ENCODE peak calls at places on chromosomes 11 and 22, in seven cellular contexts. D is BE2C, V is body of pancreas, I is neural progenitor cell, E is Peyer's patch, A is thoracic aorta, X is MG63. P is an unnamed sample. For H3K27me3, the result is how much of the 10 kb centered on the place peaks cover.

GRCh38 chr11:70158201-70158600 is 44.9 kb upstream of the FADD start:
- DNase-seq in D (no peak), V (no peak), I (peak), E (no peak), A (no peak), X (peak), P (no peak)

GRCh38 chr11:115645631-115646271 is 141.5 kb upstream of the CADM1 start:
- DNase-seq in D (peak), V (no peak), I (peak), E (no peak), A (no peak), X (no peak), P (no peak)

GRCh38 chr11:19980388-19980787 is 179.9 kb downstream of the DBX1 start:
- DNase-seq in D (no peak), V (no peak), I (no peak), E (no peak), A (no peak), X (no peak), P (no peak)

GRCh38 chr22:20010307-20011122 is 6.1 kb downstream of the ARVCF start:
- DNase-seq in D (peak), V (no peak), I (no peak), E (no peak), A (no peak), X (no peak), P (no peak)

GRCh38 chr11:99534812-99535211 is 514.1 kb downstream of the CNTN5 start:
- DNase-seq in D (no peak), V (no peak), I (no peak), E (no peak), A (no peak), X (peak), P (no peak)

GRCh38 chr11:75194147-75194546 is 43.2 kb downstream of the SLCO2B1 start:
- DNase-seq in D (no peak), V (no peak), I (no peak), E (no peak), A (no peak), X (no peak), P (no peak)

GRCh38 chr22:37366601-37367000 is 60.7 kb downstream of the ELFN2 start:
- DNase-seq in D (no peak), V (no peak), I (no peak), E (no peak), A (no peak), X (no peak), P (no peak)

GRCh38 chr11:100682247-100682969 is 4.7 kb upstream of the ARHGAP42 start:
- DNase-seq in D (no peak), V (no peak), I (no peak), E (no peak), A (no peak), X (no peak), P (no peak)

GRCh38 chr22:48756146-48757111 is 1071.2 kb downstream of the BRD1 start:
- DNase-seq in D (no peak), V (no peak), I (no peak), E (peak), A (no peak), X (no peak), P (peak)

GRCh38 chr11:82718841-82719240 is 14.8 kb downstream of the FAM181B start:
- DNase-seq in D (no peak), V (no peak), I (no peak), E (no peak), A (no peak), X (no peak), P (no peak)

GRCh38 chr22:29801796-29802195 is 34.6 kb downstream of the UQCR10 start:
- DNase-seq in D (no peak), V (no peak), I (no peak), E (no peak), A (no peak), X (no peak), P (no peak)

GRCh38 chr11:110249066-110249465 is 47.3 kb downstream of the RDX start:
- DNase-seq in D (no peak), V (no peak), I (no peak), E (no peak), A (no peak), X (no peak), P (no peak)

GRCh38 chr11:69748637-69749036 is 26.5 kb downstream of the FGF4 start:
- DNase-seq in D (no peak), V (no peak), I (no peak), E (no peak), A (no peak), X (no peak), P (no peak)

GRCh38 chr11:36002196-36002595 is 58.3 kb downstream of the LDLRAD3 start:
- DNase-seq in D (no peak), V (no peak), I (peak), E (no peak), A (no peak), X (no peak), P (no peak)

GRCh38 chr22:36965716-36966115 is 52.3 kb downstream of the CSF2RB start:
- DNase-seq in D (no peak), V (no peak), I (no peak), E (no peak), A (no peak), X (no peak), P (no peak)

GRCh38 chr11:117621226-117621625 is 175.8 kb downstream of the DSCAML1 start:
- DNase-seq in D (no peak), V (no peak), I (no peak), E (no peak), A (no peak), X (no peak), P (peak)

GRCh38 chr11:8442301-8442700 is 151.7 kb downstream of the STK33 start:
- DNase-seq in D (peak), V (no peak), I (peak), E (no peak), A (no peak), X (no peak), P (no peak)

GRCh38 chr11:11391796-11392195 is 38.7 kb upstream of the CSNK2A3 start:
- DNase-seq in D (no peak), V (no peak), I (no peak), E (peak), A (peak), X (peak), P (peak)

GRCh38 chr11:36016263-36016662 is 72.4 kb downstream of the LDLRAD3 start:
- DNase-seq in D (no peak), V (no peak), I (no peak), E (no peak), A (no peak), X (no peak), P (no peak)

GRCh38 chr11:28858076-28858475 is 749.9 kb downstream of the METTL15 start:
- DNase-seq in D (no peak), V (no peak), I (no peak), E (no peak), A (no peak), X (no peak), P (no peak)

GRCh38 chr11:92796744-92797143 is 172.7 kb upstream of the MTNR1B start:
- DNase-seq in D (no peak), V (no peak), I (no peak), E (no peak), A (no peak), X (no peak), P (no peak)

GRCh38 chr22:42949159-42949558 is 65.8 kb downstream of the PACSIN2 start:
- DNase-seq in D (no peak), V (no peak), I (no peak), E (peak), A (no peak), X (peak), P (no peak)

GRCh38 chr11:36577859-36578258 is 10.1 kb downstream of the RAG1 start:
- DNase-seq in D (no peak), V (no peak), I (no peak), E (no peak), A (no peak), X (peak), P (no peak)

DNA sequence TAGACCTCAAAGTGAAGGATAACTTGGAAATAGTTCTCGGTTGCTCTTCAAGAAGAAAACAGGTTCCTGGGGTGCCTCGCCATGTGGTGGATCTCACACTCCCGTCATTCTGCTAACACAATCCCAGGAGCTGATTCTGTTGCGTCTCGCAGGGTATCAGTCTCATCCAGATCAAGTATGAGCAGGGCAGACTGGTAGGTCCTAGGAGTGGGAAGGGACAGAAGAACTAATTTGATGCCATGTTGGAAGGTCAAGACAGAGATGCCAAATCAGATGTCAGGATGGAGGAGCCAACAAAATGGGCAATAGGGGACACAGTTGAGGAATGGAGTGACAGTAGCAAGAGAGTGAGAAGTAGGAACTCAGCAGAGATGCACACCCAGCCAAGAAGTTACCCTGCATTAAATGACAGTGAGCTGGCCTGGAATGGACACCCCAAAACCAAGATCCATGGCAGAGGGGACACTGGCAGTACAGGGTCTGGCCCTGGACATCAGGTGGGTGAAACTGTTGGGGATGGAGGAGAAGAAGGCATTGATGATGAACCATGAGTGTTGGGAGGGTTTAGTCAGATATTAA is 76.2 kb downstream of the BDNF start:
- DNase-seq in D (no peak), V (no peak), I (no peak), E (no peak), A (no peak), X (no peak), P (no peak)
- H3K27me3 ChIP-seq in D (under half), V (under half), I (under half), E (under half), A (under half), X (under half), P (under half)

DNA sequence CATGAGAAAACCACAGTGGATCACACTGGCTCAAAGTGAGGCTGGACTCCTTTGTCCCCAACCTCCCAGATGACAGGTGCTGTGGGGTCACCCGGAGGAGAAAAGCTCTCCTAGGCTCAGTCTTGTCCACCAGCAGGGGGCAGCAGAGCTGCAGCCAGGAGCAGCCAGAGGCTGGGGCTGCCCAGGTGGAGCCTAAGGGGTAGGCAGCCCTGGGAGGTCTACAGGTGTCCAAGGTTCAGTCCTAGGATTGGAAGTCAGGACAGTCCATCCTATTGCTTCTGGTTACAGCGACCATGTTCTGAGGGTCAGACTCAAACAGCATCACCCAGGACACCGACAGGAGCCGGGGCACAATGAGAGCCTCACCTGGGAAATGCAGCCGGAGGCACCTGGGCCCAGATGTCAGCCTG is 77.6 kb upstream of the IGLL5 start:
- DNase-seq in D (peak), V (peak), I (peak), E (peak), A (no peak), X (peak), P (no peak)
- H3K27me3 ChIP-seq in D (under half), V (under half), I (half or more), E (under half), A (under half), X (under half), P (under half)

DNA sequence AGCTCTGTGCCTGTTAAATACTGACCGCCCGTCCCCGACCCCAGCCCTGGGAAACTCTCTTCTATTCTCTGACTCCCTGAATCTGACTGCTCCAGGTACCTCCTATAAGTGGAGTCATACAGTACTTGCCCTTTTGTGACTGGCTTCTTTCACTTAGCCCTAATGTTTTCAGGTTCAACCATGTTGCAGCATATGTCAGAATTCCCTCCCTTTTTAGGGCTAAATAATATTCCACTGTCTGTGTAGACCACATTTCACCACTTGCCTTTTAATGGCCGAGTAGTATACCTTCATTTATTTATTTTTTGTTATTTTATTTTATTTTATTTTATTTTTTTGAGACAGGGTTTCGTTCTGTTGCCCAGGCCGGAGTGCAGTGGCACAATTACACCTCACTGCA is 100.6 kb downstream of the RPS6KA4 start:
- DNase-seq in D (no peak), V (no peak), I (no peak), E (no peak), A (no peak), X (no peak), P (no peak)
- H3K27me3 ChIP-seq in D (under half), V (under half), I (under half), E (under half), A (under half), X (under half), P (under half)

GRCh38 chr11:121559812-121560211 is 107.0 kb upstream of the SORL1-AS1 start:
- DNase-seq in D (no peak), V (no peak), I (no peak), E (no peak), A (no peak), X (no peak), P (no peak)
- H3K27me3 ChIP-seq in D (under half), V (under half), I (under half), E (under half), A (under half), X (under half), P (under half)

DNA sequence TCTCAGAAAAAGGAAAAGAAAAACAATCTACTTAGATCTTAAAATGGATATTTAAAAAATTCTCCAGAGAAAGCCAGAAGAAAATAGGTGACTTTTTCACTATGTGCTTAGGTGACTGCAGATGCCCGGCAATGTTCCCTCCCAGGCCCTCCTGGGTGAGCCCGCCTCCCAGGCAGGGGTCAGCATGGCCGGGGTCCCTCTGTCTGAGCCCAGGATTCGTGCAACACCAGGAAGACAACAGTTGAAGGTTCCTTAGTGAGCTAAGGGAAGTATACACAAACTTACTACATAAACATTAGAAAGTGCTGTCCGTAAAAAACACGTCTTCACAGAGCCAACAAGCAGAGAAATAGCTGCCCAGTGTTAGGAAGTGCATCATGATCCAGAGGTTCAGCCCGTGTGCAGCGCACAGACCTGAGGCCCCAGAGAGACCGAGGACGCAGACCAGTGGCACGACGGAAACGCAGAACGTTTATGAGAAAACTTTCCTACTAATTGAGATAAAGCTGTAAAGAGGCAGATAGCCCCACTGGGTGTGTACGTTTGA is 11.6 kb downstream of the MAPK8IP2 start:
- DNase-seq in D (no peak), V (no peak), I (no peak), E (no peak), A (no peak), X (no peak), P (no peak)
- H3K27me3 ChIP-seq in D (under half), V (under half), I (under half), E (under half), A (under half), X (under half), P (under half)

GRCh38 chr22:47552541-47553205 is 790.2 kb downstream of the TBC1D22A start:
- DNase-seq in D (no peak), V (no peak), I (no peak), E (no peak), A (no peak), X (no peak), P (no peak)
- H3K27me3 ChIP-seq in D (under half), V (under half), I (under half), E (under half), A (under half), X (under half), P (under half)

GRCh38 chr11:130213143-130213978 is 53.8 kb downstream of the ST14 start:
- DNase-seq in D (peak), V (peak), I (peak), E (peak), A (no peak), X (peak), P (peak)
- H3K27me3 ChIP-seq in D (under half), V (under half), I (under half), E (under half), A (under half), X (under half), P (under half)

DNA sequence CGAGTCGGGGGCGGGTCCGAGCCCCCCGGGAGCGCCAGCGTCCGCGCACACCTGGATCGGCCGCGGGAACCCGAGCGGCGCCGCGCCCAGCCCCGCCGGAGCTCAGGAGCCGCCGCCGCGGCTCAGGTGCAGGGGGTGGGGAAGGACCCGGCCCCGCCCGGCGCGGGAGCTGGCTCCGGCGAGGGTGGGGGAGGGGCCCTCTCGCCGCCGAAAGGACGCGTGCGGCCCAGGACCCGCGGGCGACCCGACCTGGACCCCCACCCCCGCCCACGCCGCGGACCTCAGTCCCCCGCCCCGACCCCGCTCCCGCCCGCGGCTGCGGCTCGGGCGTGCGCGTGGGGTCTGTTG is at the start of gene SHANK2:
- DNase-seq in D (no peak), V (peak), I (peak), E (no peak), A (no peak), X (no peak), P (peak)
- H3K27me3 ChIP-seq in D (half or more), V (under half), I (half or more), E (under half), A (under half), X (under half), P (under half)

DNA sequence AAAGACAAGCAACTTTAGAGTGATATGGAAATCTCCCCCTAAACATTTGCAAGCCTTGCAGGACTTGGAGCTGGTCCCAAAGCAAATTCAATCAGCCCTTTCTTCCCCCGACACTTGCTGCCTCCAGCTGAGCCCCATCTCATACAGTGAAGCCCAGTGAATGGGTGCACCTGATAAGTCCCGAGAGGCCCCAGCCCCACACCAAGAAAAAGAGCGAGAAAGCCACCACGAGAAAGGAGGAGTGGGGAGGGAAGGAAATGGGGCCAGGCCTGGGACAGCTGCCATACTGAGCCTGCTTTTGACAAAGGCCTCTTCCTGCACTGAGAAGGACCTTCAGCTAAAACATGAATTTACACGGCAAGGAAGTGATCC is 35.1 kb downstream of the SPATA19 start:
- DNase-seq in D (no peak), V (no peak), I (no peak), E (no peak), A (no peak), X (no peak), P (no peak)
- H3K27me3 ChIP-seq in D (under half), V (under half), I (under half), E (under half), A (under half), X (under half), P (under half)

P was measured in colonic mucosa.